ENCODE peak calls at places on chromosomes 3 and 15, in six cellular contexts. Z, E, F, I, H and S are unnamed samples.

GRCh38 chr3:94069242-94069813 is 6.5 kb downstream of the NSUN3 start:
- DNase-seq in H (peak), E (no peak), F (no peak), I (no peak), Z (no peak), S (peak)

GRCh38 chr3:78703944-78704343 is 1063.9 kb downstream of the ROBO1 start:
- DNase-seq in I (no peak), F (no peak), Z (no peak), H (no peak), E (no peak), S (no peak)

GRCh38 chr3:81936817-81937216 is 175.4 kb upstream of the GBE1 start:
- DNase-seq in E (no peak), H (no peak), F (no peak), I (no peak), Z (no peak), S (no peak)

GRCh38 chr15:63176302-63176701 is 13.1 kb upstream of the RAB8B start:
- DNase-seq in E (no peak), F (no peak), H (no peak), I (no peak), Z (no peak), S (no peak)

GRCh38 chr3:115713247-115713646 is 89.9 kb downstream of the GAP43 start:
- DNase-seq in Z (no peak), H (no peak), I (no peak), F (no peak), E (no peak), S (no peak)

GRCh38 chr3:127693336-127693843 is 20.6 kb downstream of the ABTB1 start:
- DNase-seq in E (no peak), H (no peak), Z (no peak), I (no peak), F (no peak), S (no peak)

GRCh38 chr3:20837676-20838302 is 651.8 kb upstream of the SGO1 start:
- DNase-seq in I (no peak), H (no peak), F (no peak), Z (no peak), E (no peak), S (no peak)

GRCh38 chr3:89250742-89251141 is 143.3 kb downstream of the EPHA3 start:
- DNase-seq in I (no peak), F (no peak), Z (no peak), H (no peak), E (no peak), S (no peak)

GRCh38 chr3:62586356-62586755 is 213.0 kb upstream of the FEZF2 start:
- DNase-seq in Z (no peak), F (no peak), I (no peak), E (no peak), H (no peak), S (no peak)

GRCh38 chr3:8984512-8984911 is 21.2 kb upstream of the RAD18 start:
- DNase-seq in Z (no peak), H (no peak), I (no peak), F (no peak), E (no peak), S (no peak)

GRCh38 chr3:57164217-57164605 is 942 bp downstream of the IL17RD start:
- DNase-seq in E (no peak), F (no peak), I (no peak), H (no peak), Z (no peak), S (no peak)

GRCh38 chr3:27939940-27940339 is 217.8 kb upstream of the EOMES start:
- DNase-seq in F (no peak), H (no peak), I (no peak), E (no peak), Z (peak), S (no peak)

GRCh38 chr3:72303926-72304325 is 519.0 kb upstream of the PROK2 start:
- DNase-seq in E (no peak), I (no peak), H (no peak), F (no peak), Z (no peak), S (no peak)

GRCh38 chr3:191256405-191256804 is 57.4 kb downstream of the OSTN start:
- DNase-seq in I (no peak), H (no peak), Z (no peak), E (no peak), F (no peak), S (no peak)

GRCh38 chr15:82178061-82178460 is 84.5 kb downstream of the EFL1 start:
- DNase-seq in H (no peak), E (no peak), F (no peak), Z (no peak), I (no peak), S (no peak)

GRCh38 chr15:58682234-58682633 is 67.3 kb downstream of the ADAM10 start:
- DNase-seq in F (no peak), H (no peak), E (no peak), I (no peak), Z (no peak), S (no peak)